ENCODE peak calls at places on chromosomes 5 and 9, in five cellular contexts. W is cardiac fibroblast, O is sigmoid colon, B is fibroblast of lung, X is left ventricle myocardium inferior. T is an unnamed sample.

GRCh38 chr5:62569466-62569865 is 9.2 kb upstream of the LRRC70 start:
- DNase-seq in W (peak), O (no peak), B (peak), X (no peak), T (no peak)

GRCh38 chr5:176637556-176637955 is 7.1 kb downstream of the EIF4E1B start:
- DNase-seq in W (no peak), O (no peak), B (no peak), X (no peak), T (no peak)

GRCh38 chr5:159514229-159514822 is 184.0 kb upstream of the IL12B start:
- DNase-seq in W (peak), O (no peak), B (no peak), X (no peak), T (no peak)

GRCh38 chr5:16456103-16456832 is 9.3 kb downstream of the ZNF622 start:
- DNase-seq in W (peak), O (no peak), B (peak), X (no peak), T (peak)

GRCh38 chr5:165705960-165706359 is 2200.5 kb downstream of the MAT2B start:
- DNase-seq in W (no peak), O (no peak), B (no peak), X (no peak), T (no peak)

GRCh38 chr9:129436751-129437625 is 183.9 kb downstream of the C9orf50 start:
- DNase-seq in W (peak), O (peak), B (peak), X (peak), T (no peak)

GRCh38 chr5:167950126-167950721 is 341.2 kb upstream of the WWC1 start:
- DNase-seq in W (peak), O (no peak), B (peak), X (no peak), T (no peak)

GRCh38 chr5:136042665-136043121 is 13.9 kb downstream of the TGFBI start:
- DNase-seq in W (peak), O (no peak), B (peak), X (no peak), T (no peak)

GRCh38 chr5:135944967-135945560 is 9.7 kb downstream of the LECT2 start:
- DNase-seq in W (peak), O (peak), B (peak), X (no peak), T (peak)

GRCh38 chr5:133336121-133336968 is 276.0 kb downstream of the FSTL4 start:
- DNase-seq in W (no peak), O (no peak), B (no peak), X (no peak), T (no peak)

GRCh38 chr5:124906339-124907097 is 160.1 kb upstream of the ZNF608 start:
- DNase-seq in W (peak), O (peak), B (peak), X (peak), T (no peak)

GRCh38 chr5:73312146-73312871 is 136.3 kb downstream of the FOXD1 start:
- DNase-seq in W (peak), O (no peak), B (peak), X (no peak), T (no peak)

GRCh38 chr5:35876922-35877321 is 20.2 kb downstream of the IL7R start:
- DNase-seq in W (peak), O (no peak), B (peak), X (no peak), T (no peak)

DNA sequence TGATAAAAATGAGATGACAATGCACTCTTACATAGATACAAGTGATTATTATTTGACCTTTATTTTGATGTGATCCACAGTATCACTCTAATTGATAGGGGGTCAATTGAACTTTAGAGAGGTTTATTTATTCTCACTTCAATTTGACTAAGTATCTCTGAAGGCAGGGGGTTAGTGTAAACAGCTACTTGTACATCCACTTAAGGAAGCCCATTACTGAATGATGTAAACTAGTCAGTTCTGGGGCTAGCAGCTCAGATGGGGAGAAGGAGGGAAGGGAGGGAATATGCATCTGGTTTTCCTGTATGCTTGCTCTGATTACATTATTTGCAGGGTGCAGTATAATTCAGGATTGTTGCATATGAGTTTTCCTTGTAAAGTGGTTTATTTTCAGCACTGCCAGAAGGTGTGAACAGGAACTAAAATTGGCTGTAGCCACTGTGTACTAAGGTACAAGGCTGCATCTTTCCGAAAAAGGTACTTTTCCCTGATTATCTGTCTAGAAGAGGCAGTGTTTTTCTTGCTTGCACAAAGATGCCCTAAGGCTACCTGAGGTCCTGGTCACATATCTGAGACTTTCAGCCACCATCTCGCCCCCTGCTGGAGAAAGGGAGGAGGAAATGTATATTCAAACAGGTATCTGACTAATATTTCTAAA is 51.2 kb downstream of the MRPS27 start:
- DNase-seq in W (peak), O (no peak), B (peak), X (no peak), T (peak)
- TF ChIP-seq CTCF in W (peak), O (peak), B (peak), X (peak), T (peak)

DNA sequence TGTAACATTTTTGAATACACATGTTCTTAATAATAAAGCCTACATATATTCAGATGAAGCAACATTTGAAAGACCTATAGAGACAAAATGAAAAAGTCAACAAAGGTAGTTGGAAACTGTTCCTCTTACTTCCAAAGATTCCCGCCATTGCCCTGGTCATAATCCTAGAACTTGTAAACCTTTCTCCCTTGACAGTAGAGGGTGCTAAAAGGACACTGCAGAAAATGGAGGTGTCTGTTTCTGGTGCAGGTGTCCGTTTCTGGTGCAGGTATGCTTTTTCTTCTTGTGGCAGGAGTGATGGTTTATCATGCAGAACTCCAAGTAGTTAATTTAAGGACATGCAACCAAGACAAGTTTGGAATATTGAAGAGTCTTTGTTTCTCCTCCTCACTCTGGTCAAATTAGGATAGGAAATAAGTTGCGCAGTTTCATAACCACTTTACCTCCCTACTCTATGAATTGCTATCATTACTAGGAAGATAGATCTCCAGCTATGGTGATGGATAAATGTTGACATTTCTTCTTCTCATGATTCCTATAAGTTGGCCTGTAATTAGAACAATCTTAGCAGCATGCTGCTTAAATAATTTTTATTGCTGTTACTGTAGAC is 56.0 kb upstream of the FAM174A start:
- DNase-seq in W (peak), O (no peak), B (peak), X (no peak), T (peak)
- TF ChIP-seq CTCF in W (peak), O (no peak), B (peak), X (peak), T (no peak)

GRCh38 chr5:10578869-10579268 is 15.0 kb downstream of the ANKRD33B start:
- DNase-seq in W (no peak), O (no peak), B (no peak), X (no peak), T (no peak)

GRCh38 chr5:10577371-10578291 is 13.8 kb downstream of the ANKRD33B start:
- DNase-seq in W (peak), O (no peak), B (peak), X (peak), T (no peak)

GRCh38 chr5:10578292-10578663 is 14.4 kb downstream of the ANKRD33B start:
- DNase-seq in W (no peak), O (no peak), B (no peak), X (no peak), T (no peak)

GRCh38 chr5:10576121-10576789 is 12.4 kb downstream of the ANKRD33B start:
- DNase-seq in W (no peak), O (no peak), B (no peak), X (no peak), T (no peak)

GRCh38 chr5:10576790-10577189 is 12.9 kb downstream of the ANKRD33B start:
- DNase-seq in W (no peak), O (no peak), B (no peak), X (no peak), T (no peak)
- TF ChIP-seq CTCF in W (no peak), O (no peak), B (no peak), X (no peak), T (no peak)

DNA sequence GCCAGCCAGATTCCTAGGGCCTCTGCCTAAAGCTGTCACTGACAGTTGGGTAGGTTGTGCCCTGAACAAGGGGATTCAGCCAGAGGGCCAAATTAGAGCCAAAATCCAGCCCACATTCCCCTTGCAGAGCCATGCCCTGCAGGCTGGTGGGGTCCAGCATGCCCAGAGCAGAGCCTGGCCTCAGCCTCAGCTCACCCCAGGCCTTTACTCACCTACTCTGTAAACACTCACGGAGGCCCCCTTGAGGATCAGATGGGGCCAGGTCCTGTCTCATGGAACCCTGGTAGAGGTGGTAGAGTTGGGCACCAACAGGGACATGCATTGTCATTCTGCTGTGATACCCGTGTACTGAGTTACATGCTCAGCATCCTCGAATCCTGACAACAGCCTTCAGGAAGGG is 74.9 kb downstream of the LMX1B start:
- DNase-seq in W (no peak), O (no peak), B (no peak), X (no peak), T (no peak)
- TF ChIP-seq CTCF in W (no peak), O (no peak), B (no peak), X (no peak), T (no peak)

DNA sequence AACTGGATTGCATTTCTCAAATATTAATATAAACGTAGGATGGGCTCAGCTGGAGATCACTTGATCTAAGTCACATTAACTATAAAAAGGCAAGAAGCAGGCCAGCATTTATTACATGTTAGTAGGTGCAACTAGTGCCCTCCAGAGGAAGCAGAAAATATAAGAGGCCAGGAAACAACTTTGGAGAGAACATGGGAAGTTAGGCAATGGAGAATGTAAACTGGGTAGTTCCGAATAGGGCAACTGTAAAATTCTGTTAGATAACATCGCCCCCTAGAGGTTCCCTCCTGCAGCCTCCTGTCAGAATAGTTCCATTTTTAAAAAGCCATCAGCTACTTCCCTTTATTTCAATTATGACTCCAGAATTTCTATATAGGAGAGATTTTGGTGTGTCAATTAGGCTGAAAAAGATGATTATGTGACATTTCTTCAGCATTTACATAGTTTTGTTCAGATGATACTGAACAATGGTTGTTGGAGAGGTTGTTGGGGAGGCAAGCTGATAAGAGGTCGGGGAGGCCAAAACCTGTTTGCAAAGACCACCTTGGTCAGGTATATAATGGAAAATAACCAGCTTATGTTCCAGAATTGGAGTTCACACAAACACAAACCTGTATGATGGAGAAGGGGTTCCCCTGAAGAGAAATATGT is 22.4 kb downstream of the CCL28 start:
- DNase-seq in W (peak), O (no peak), B (peak), X (peak), T (peak)
- TF ChIP-seq CTCF in W (peak), O (peak), B (peak), X (peak), T (peak)

GRCh38 chr9:95736370-95736769 is 139.1 kb upstream of the ERCC6L2 start:
- DNase-seq in W (peak), O (no peak), B (no peak), X (no peak), T (no peak)
- TF ChIP-seq CTCF in W (peak), O (no peak), B (no peak), X (peak), T (no peak)

DNA sequence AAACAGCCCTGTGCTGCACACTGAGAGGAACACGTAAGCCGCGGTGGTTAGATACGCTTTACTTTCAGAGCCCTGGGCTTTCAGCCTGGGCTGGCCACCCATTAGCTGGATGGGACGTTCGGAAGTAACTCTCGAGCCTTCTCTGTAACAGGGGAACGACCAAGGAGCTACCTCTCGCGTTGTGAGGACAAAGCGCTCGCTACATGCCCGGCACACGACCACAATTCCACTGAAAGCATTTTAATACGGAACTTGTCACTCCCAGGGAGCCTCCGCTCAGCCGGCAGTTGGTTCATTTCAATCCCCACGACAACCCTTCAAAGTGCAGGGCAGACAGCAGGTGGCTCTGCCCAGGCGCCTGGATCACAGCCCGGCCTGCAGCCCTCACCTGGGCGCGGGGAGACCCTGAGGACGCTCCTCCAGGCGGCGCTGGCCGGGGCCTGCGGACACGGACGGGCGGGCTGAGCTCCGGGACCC is 368 bp downstream of the SURF1 start:
- DNase-seq in W (no peak), O (no peak), B (no peak), X (no peak), T (no peak)
- TF ChIP-seq CTCF in W (no peak), O (no peak), B (no peak), X (no peak), T (no peak)